ENCODE peak calls at places on chromosomes 5 and 9, in four cellular contexts. N is T-helper 1 cell; P is naive thymus-derived CD8-positive, alpha-beta T cell; V is PC-9. S is an unnamed sample.

GRCh38 chr9:94692601-94693000 is 33.9 kb upstream of the AOPEP start:
- DNase-seq in N (no peak), P (no peak), V (peak; percentile 54), S (no peak)

GRCh38 chr9:12723409-12724028 is 30.3 kb downstream of the TYRP1 start:
- DNase-seq in N (no peak), P (no peak), V (peak; percentile 48), S (no peak)

GRCh38 chr5:40587284-40587882 is 92.3 kb upstream of the PTGER4 start:
- DNase-seq in N (no peak), P (no peak), V (peak; percentile 93), S (no peak)

GRCh38 chr9:114452219-114453169 is 52.8 kb downstream of the WHRN start:
- DNase-seq in N (no peak), P (peak; percentile 24), V (no peak), S (no peak)

GRCh38 chr5:66814146-66814991 is 218.2 kb downstream of the MAST4 start:
- DNase-seq in N (no peak), P (peak; percentile 25), V (no peak), S (peak; percentile 36)

GRCh38 chr5:121424976-121425375 is 426.7 kb upstream of the FTMT start:
- DNase-seq in N (no peak), P (no peak), V (no peak), S (no peak)

GRCh38 chr9:4866239-4866969 is 73.7 kb downstream of the RCL1 start:
- DNase-seq in N (no peak), P (no peak), V (no peak), S (no peak)

GRCh38 chr5:73948720-73949119 is 322.7 kb downstream of the ARHGEF28 start:
- DNase-seq in N (no peak), P (no peak), V (no peak), S (no peak)

GRCh38 chr5:173315495-173316352 is 12.5 kb downstream of the STC2 start:
- DNase-seq in N (no peak), P (no peak), V (peak; percentile 72), S (no peak)

GRCh38 chr9:19161257-19162025 is 34.1 kb upstream of the PLIN2 start:
- DNase-seq in N (no peak), P (no peak), V (peak; percentile 97), S (no peak)

GRCh38 chr5:181204561-181205401 is at the start of gene TRIM7:
- DNase-seq in N (no peak), P (no peak), V (no peak), S (peak; percentile 61)

GRCh38 chr9:79974806-79975422 is 403.1 kb downstream of the TLE4 start:
- DNase-seq in N (no peak), P (no peak), V (no peak), S (no peak)

GRCh38 chr5:54646285-54647101 is 128.9 kb downstream of the SNX18 start:
- DNase-seq in N (no peak), P (peak; percentile 31), V (no peak), S (peak; percentile 32)

GRCh38 chr5:173458819-173459218 is 130.6 kb upstream of the STC2 start:
- DNase-seq in N (no peak), P (no peak), V (peak; percentile 62), S (no peak)

GRCh38 chr5:167348286-167348926 is 943.0 kb upstream of the WWC1 start:
- DNase-seq in N (no peak), P (no peak), V (no peak), S (no peak)

GRCh38 chr9:129125478-129125877 is 14.3 kb downstream of the PTPA start:
- DNase-seq in N (no peak), P (no peak), V (peak; percentile 88), S (no peak)

GRCh38 chr5:75717082-75717922 is at the start of gene POC5:
- DNase-seq in N (peak; percentile 98), P (peak; percentile 98), V (peak; percentile 94), S (peak; percentile 99)

GRCh38 chr5:172881691-172882370 is 47.8 kb downstream of the ERGIC1 start:
- DNase-seq in N (no peak), P (no peak), V (peak; percentile 97), S (no peak)

GRCh38 chr5:170752257-170753215 is 31.0 kb upstream of the GABRP start:
- DNase-seq in N (no peak), P (no peak), V (peak; percentile 96), S (no peak)

GRCh38 chr5:172849636-172850453 is 15.8 kb downstream of the ERGIC1 start:
- DNase-seq in N (no peak), P (no peak), V (no peak), S (no peak)

GRCh38 chr5:617896-618295 is 5.8 kb downstream of the CEP72 start:
- DNase-seq in N (no peak), P (no peak), V (no peak), S (no peak)

GRCh38 chr9:128191406-128192046 is at the start of gene CIZ1:
- DNase-seq in N (peak; percentile 58), P (peak; percentile 70), V (peak; percentile 46), S (peak; percentile 84)

GRCh38 chr9:127662617-127663016 is 44.2 kb upstream of the CFAP157 start:
- DNase-seq in N (no peak), P (no peak), V (no peak), S (no peak)

GRCh38 chr5:37495210-37495609 is 116.1 kb downstream of the WDR70 start:
- DNase-seq in N (no peak), P (no peak), V (no peak), S (no peak)

GRCh38 chr5:141208478-141208877 is at the start of gene PCDHB12:
- DNase-seq in N (no peak), P (no peak), V (no peak), S (no peak)

GRCh38 chr5:131758520-131758900 is 38.3 kb downstream of the FNIP1 start:
- DNase-seq in N (no peak), P (no peak), V (no peak), S (no peak)

GRCh38 chr9:94867842-94868312 is 141.4 kb downstream of the AOPEP start:
- DNase-seq in N (no peak), P (no peak), V (peak; percentile 95), S (no peak)

GRCh38 chr5:57327934-57328333 is 154.1 kb downstream of the GPBP1 start:
- DNase-seq in N (no peak), P (no peak), V (peak; percentile 96), S (no peak)

GRCh38 chr9:113477661-113478060 is 14.1 kb downstream of the RGS3 start:
- DNase-seq in N (no peak), P (no peak), V (no peak), S (no peak)

GRCh38 chr5:61162832-61163567 is 732 bp upstream of the SMIM15 start:
- DNase-seq in N (no peak), P (no peak), V (peak; percentile 43), S (no peak)

GRCh38 chr5:93621340-93621872 is 38.4 kb downstream of the NR2F1 start:
- DNase-seq in N (no peak), P (no peak), V (peak; percentile 53), S (peak; percentile 81)

GRCh38 chr5:66892715-66893114 is 296.5 kb downstream of the MAST4 start:
- DNase-seq in N (no peak), P (no peak), V (peak; percentile 48), S (no peak)

GRCh38 chr9:69202556-69202955 is 28.5 kb downstream of the TJP2 start:
- DNase-seq in N (no peak), P (no peak), V (no peak), S (no peak)

GRCh38 chr5:41708604-41708940 is 161.7 kb downstream of the OXCT1 start:
- DNase-seq in N (no peak), P (no peak), V (no peak), S (no peak)

GRCh38 chr9:105355810-105356209 is 92.0 kb upstream of the FSD1L start:
- DNase-seq in N (no peak), P (no peak), V (no peak), S (no peak)

GRCh38 chr9:117414906-117415583 is at the start of gene ASTN2:
- DNase-seq in N (no peak), P (no peak), V (no peak), S (peak; percentile 63)

GRCh38 chr9:93060746-93061259 is 2.3 kb downstream of the SUSD3 start:
- DNase-seq in N (no peak), P (no peak), V (no peak), S (no peak)